ENCODE peak calls at places on chromosome 5, in nine cellular contexts. M is transverse colon, Z is esophagus squamous epithelium, E is Peyer's patch, N is heart left ventricle, T is uterus, P is GM12892, B is IMR-90, S is NB4. L is an unnamed sample.
A peak's percentile ranks its signal among the peaks of the same experiment; 100 is the strongest.

GRCh38 chr5:6632324-6632930 is 417 bp downstream of the NSUN2 start:
- DNase-seq in B (no peak), S (peak; percentile 58), N (no peak), E (peak; percentile 34), P (no peak), M (no peak), T (no peak), Z (no peak), L (no peak)

GRCh38 chr5:18900644-18901043 is 1087.4 kb downstream of the CDH18 start:
- DNase-seq in B (no peak), N (no peak), M (no peak), P (no peak), T (no peak), Z (no peak), S (no peak), E (no peak), L (no peak)

GRCh38 chr5:86878250-86878649 is 260.5 kb downstream of the COX7C start:
- DNase-seq in B (no peak), T (no peak), M (no peak), S (no peak), Z (no peak), P (no peak), E (no peak), N (no peak), L (no peak)

GRCh38 chr5:171316258-171317121 is 7.4 kb downstream of the TLX3 start:
- DNase-seq in S (no peak), N (no peak), Z (no peak), E (no peak), B (peak; percentile 20), M (no peak), P (no peak), T (no peak), L (no peak)

GRCh38 chr5:157366741-157367684 is 93.0 kb upstream of the NIPAL4 start:
- DNase-seq in T (no peak), B (peak; percentile 84), P (no peak), Z (no peak), M (no peak), S (peak; percentile 65), E (no peak), N (no peak), L (no peak)

GRCh38 chr5:50665091-50665490 is 1.3 kb upstream of the PARP8 start:
- DNase-seq in P (no peak), M (no peak), B (no peak), T (no peak), E (no peak), S (peak; percentile 52), N (no peak), Z (no peak), L (no peak)

GRCh38 chr5:129768715-129769114 is 20.8 kb downstream of the MINAR2 start:
- DNase-seq in S (no peak), B (no peak), Z (no peak), E (no peak), M (no peak), P (no peak), N (no peak), T (no peak), L (no peak)

GRCh38 chr5:147752033-147752432 is 30.5 kb downstream of the JAKMIP2 start:
- DNase-seq in N (no peak), S (no peak), B (no peak), P (no peak), M (no peak), T (no peak), E (no peak), Z (no peak), L (no peak)

GRCh38 chr5:64632251-64632650 is 58.1 kb upstream of the SHISAL2B start:
- DNase-seq in B (peak; percentile 27), S (no peak), Z (no peak), T (no peak), N (no peak), E (no peak), P (no peak), M (no peak), L (no peak)

GRCh38 chr5:93756372-93756771 is 15.0 kb upstream of the POU5F2 start:
- DNase-seq in S (no peak), M (no peak), P (no peak), Z (no peak), E (no peak), B (no peak), N (no peak), T (no peak), L (no peak)

GRCh38 chr5:76083555-76084495 is 642 bp downstream of the SV2C start:
- DNase-seq in P (peak; percentile 24), Z (no peak), B (no peak), M (no peak), S (no peak), E (no peak), T (no peak), N (no peak), L (no peak)

GRCh38 chr5:124402144-124402581 is 344.3 kb downstream of the ZNF608 start:
- DNase-seq in S (peak; percentile 14), P (no peak), N (no peak), T (no peak), Z (no peak), M (peak; percentile 23), E (no peak), B (peak; percentile 45), L (peak; percentile 75)

GRCh38 chr5:125874717-125875116 is 548.5 kb upstream of the GRAMD2B start:
- DNase-seq in B (no peak), Z (no peak), M (no peak), T (no peak), N (no peak), P (no peak), S (no peak), E (no peak), L (no peak)

GRCh38 chr5:151150484-151151262 is 6.9 kb downstream of the ANXA6 start:
- DNase-seq in S (peak; percentile 97), Z (no peak), T (peak; percentile 74), B (peak; percentile 47), M (peak; percentile 61), E (peak; percentile 85), N (no peak), P (no peak), L (no peak)

GRCh38 chr5:142922223-142922952 is 152.2 kb downstream of the ARHGAP26 start:
- DNase-seq in E (no peak), P (no peak), S (peak; percentile 65), Z (no peak), B (peak; percentile 77), M (no peak), T (no peak), N (no peak), L (no peak)

DNA sequence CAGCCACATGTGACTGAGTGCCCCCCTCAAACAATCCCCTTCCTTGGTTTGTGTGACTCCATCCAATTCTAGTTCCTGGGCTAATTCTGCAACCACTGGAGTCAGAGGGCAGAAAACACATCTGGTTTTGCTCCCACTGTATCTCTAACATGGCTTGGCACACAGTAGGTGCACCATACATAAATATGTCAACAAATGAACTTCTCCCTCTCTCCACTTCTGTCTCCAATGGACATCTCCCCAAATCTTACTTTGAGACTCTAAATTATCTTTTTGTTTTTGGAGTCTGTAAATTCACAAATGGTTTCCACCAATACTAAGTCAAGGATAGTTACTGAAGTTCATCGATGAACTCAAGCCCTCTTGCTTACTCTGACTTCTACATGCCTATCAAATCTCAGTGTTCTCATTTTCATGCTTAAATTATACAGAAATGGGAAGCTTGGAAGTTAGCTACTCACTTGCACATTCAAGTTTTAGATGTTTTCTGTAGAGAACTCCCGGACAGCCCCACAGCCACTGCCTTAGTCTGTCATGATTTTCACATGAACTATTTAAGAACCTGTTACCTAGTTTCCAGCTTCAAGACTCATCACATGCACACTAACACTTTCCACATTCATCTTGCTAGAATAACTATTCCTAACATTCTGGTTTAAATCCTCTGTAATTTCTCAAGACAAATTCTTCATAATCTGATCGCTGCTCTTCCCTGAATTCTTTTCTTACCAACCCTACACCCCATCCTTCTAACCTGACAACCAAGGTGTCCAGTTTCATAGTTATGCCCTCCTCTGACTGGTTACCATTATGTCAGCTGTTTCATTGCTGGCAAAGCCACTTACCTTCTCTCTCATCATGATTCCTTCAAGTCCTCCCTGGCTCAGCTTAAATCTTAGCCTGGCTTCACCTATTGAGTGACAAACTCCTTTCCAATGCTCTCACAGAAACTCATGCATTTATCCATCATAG is 6.0 kb downstream of the RPL37 start:
- DNase-seq in N (no peak), Z (no peak), S (no peak), P (no peak), E (no peak), M (no peak), T (no peak), B (no peak), L (no peak)
- TF ChIP-seq POLR2A in N (no peak), Z (no peak), S (peak; percentile 12), P (peak; percentile 72), E (no peak), M (no peak), T (no peak), B (peak; percentile 10), L (no peak)

GRCh38 chr5:43121565-43122484 is 1.1 kb downstream of the ZNF131 start:
- DNase-seq in E (no peak), Z (no peak), N (no peak), P (no peak), M (peak; percentile 24), T (no peak), S (peak; percentile 60), B (peak; percentile 80), L (peak; percentile 17)
- TF ChIP-seq POLR2A in E (no peak), Z (peak; percentile 64), N (peak; percentile 61), P (peak; percentile 18), M (peak; percentile 83), T (peak; percentile 75), S (peak; percentile 27), B (peak; percentile 75), L (peak; percentile 53)

GRCh38 chr5:96197359-96197758 is 235.7 kb downstream of the PCSK1 start:
- DNase-seq in T (no peak), Z (no peak), N (no peak), S (no peak), M (no peak), E (no peak), P (no peak), B (no peak), L (no peak)

GRCh38 chr5:96198673-96199072 is 234.4 kb downstream of the PCSK1 start:
- DNase-seq in M (no peak), T (no peak), Z (no peak), P (no peak), N (no peak), B (peak; percentile 70), S (no peak), E (no peak), L (no peak)

GRCh38 chr5:96200611-96201010 is 232.4 kb downstream of the PCSK1 start:
- DNase-seq in N (no peak), P (no peak), B (no peak), Z (no peak), E (no peak), T (no peak), S (no peak), M (peak; percentile 22), L (no peak)

GRCh38 chr5:96201503-96201902 is 231.5 kb downstream of the PCSK1 start:
- DNase-seq in Z (no peak), P (no peak), B (no peak), E (no peak), M (no peak), T (no peak), S (no peak), N (no peak), L (no peak)

GRCh38 chr5:96199713-96200183 is 233.3 kb downstream of the PCSK1 start:
- DNase-seq in N (no peak), S (no peak), M (no peak), B (no peak), Z (no peak), E (no peak), P (no peak), T (no peak), L (no peak)
- TF ChIP-seq POLR2A in N (no peak), S (no peak), M (no peak), B (no peak), Z (no peak), E (no peak), P (no peak), T (no peak), L (no peak)

GRCh38 chr5:14011089-14012004 is 66.9 kb upstream of the DNAH5 start:
- DNase-seq in P (peak; percentile 60), B (peak; percentile 86), M (peak; percentile 84), T (peak; percentile 80), N (peak; percentile 85), S (peak; percentile 86), E (peak; percentile 57), Z (no peak), L (peak; percentile 83)
- TF ChIP-seq POLR2A in P (no peak), B (peak; percentile 72), M (no peak), T (peak; percentile 45), N (no peak), S (no peak), E (no peak), Z (no peak), L (peak; percentile 66)

L was measured in prostate gland.